ENCODE peak calls at places on chromosomes 4 and X, in four cellular contexts. Z is HL-60, T is prostate gland, R is endothelial cell. M is an unnamed sample.

GRCh38 chr4:38696697-38697096 is 32.7 kb downstream of the KLF3 start:
- DNase-seq in Z (no peak), T (no peak), R (no peak), M (no peak)

GRCh38 chrX:112058255-112058654 is 24.3 kb downstream of the TRPC5 start:
- DNase-seq in Z (no peak), T (no peak), R (peak; percentile 31), M (no peak)

GRCh38 chrX:48901069-48901468 is 3.3 kb downstream of the PQBP1 start:
- DNase-seq in Z (no peak), T (no peak), R (no peak), M (no peak)

GRCh38 chrX:24378706-24379105 is 18.3 kb downstream of the SUPT20HL1 start:
- DNase-seq in Z (no peak), T (no peak), R (no peak), M (no peak)

GRCh38 chr4:88382621-88383020 is 4.0 kb downstream of the HERC6 start:
- DNase-seq in Z (no peak), T (no peak), R (no peak), M (no peak)

GRCh38 chr4:110626532-110627153 is 3.8 kb upstream of the PITX2 start:
- DNase-seq in Z (no peak), T (no peak), R (no peak), M (no peak)

GRCh38 chr4:13907255-13907751 is 279.8 kb upstream of the BOD1L1 start:
- DNase-seq in Z (no peak), T (no peak), R (no peak), M (no peak)

GRCh38 chr4:82648356-82648755 is 86.6 kb upstream of the TMEM150C start:
- DNase-seq in Z (no peak), T (no peak), R (no peak), M (no peak)

GRCh38 chrX:12970691-12971202 is 4.2 kb upstream of the TMSB4X start:
- DNase-seq in Z (no peak), T (no peak), R (no peak), M (no peak)

GRCh38 chrX:38987135-38987780 is 186.0 kb downstream of the MID1IP1 start:
- DNase-seq in Z (no peak), T (no peak), R (no peak), M (no peak)

GRCh38 chr4:4377683-4378082 is 9.2 kb upstream of the NSG1 start:
- DNase-seq in Z (no peak), T (no peak), R (no peak), M (no peak)

GRCh38 chr4:15488658-15489470 is 19.2 kb downstream of the CC2D2A start:
- DNase-seq in Z (no peak), T (no peak), R (no peak), M (no peak)

GRCh38 chr4:15794905-15795304 is 16.8 kb downstream of the CD38 start:
- DNase-seq in Z (no peak), T (no peak), R (no peak), M (no peak)

GRCh38 chrX:10015711-10016515 is 48.8 kb downstream of the CLDN34 start:
- DNase-seq in Z (no peak), T (peak; percentile 8), R (peak; percentile 39), M (no peak)

GRCh38 chr4:154578919-154579318 is 11.6 kb downstream of the FGA start:
- DNase-seq in Z (no peak), T (no peak), R (no peak), M (no peak)

GRCh38 chr4:2802618-2803531 is 10.0 kb downstream of the SH3BP2 start:
- DNase-seq in Z (no peak), T (no peak), R (no peak), M (no peak)

GRCh38 chr4:151114986-151115385 is 15.6 kb downstream of the RPS3A start:
- DNase-seq in Z (no peak), T (no peak), R (no peak), M (no peak)

GRCh38 chr4:82850684-82851083 is 40.3 kb downstream of the SEC31A start:
- DNase-seq in Z (no peak), T (no peak), R (no peak), M (no peak)

GRCh38 chr4:136680271-136680670 is 852.0 kb downstream of the PCDH18 start:
- DNase-seq in Z (no peak), T (no peak), R (no peak), M (no peak)

M was measured in caudate nucleus.